ENCODE peak calls at places on chromosome 9, in nine cellular contexts. One of them, this sample, is unnamed. For H3K36me3, the result is how much of the 10 kb centered on the place peaks cover.

GRCh38 chr9:21777701-21778100 is 24.7 kb upstream of the MTAP start:
- DNase-seq in body of pancreas: no peak
- DNase-seq in tibial nerve: no peak
- DNase-seq in transverse colon: no peak
- DNase-seq in sigmoid colon: no peak
- DNase-seq in heart left ventricle: no peak
- DNase-seq in stomach: no peak
- DNase-seq in prostate gland: no peak
- DNase-seq in endothelial cell of umbilical vein: no peak
- DNase-seq in this sample: no peak

GRCh38 chr9:112241491-112241890 is 66.4 kb upstream of the SUSD1 start:
- DNase-seq in body of pancreas: no peak
- DNase-seq in tibial nerve: no peak
- DNase-seq in transverse colon: no peak
- DNase-seq in sigmoid colon: no peak
- DNase-seq in heart left ventricle: no peak
- DNase-seq in stomach: no peak
- DNase-seq in prostate gland: no peak
- DNase-seq in endothelial cell of umbilical vein: no peak
- DNase-seq in this sample: no peak

GRCh38 chr9:120386390-120387131 is 193.4 kb downstream of the CDK5RAP2 start:
- DNase-seq in body of pancreas: peak
- DNase-seq in tibial nerve: no peak
- DNase-seq in transverse colon: no peak
- DNase-seq in sigmoid colon: peak
- DNase-seq in heart left ventricle: no peak
- DNase-seq in stomach: peak
- DNase-seq in prostate gland: peak
- DNase-seq in endothelial cell of umbilical vein: peak
- DNase-seq in this sample: no peak

GRCh38 chr9:101628173-101628572 is 33.4 kb upstream of the PPP3R2 start:
- DNase-seq in body of pancreas: no peak
- DNase-seq in tibial nerve: no peak
- DNase-seq in transverse colon: no peak
- DNase-seq in sigmoid colon: no peak
- DNase-seq in heart left ventricle: no peak
- DNase-seq in stomach: no peak
- DNase-seq in prostate gland: no peak
- DNase-seq in endothelial cell of umbilical vein: no peak
- DNase-seq in this sample: no peak

GRCh38 chr9:122228906-122229837 is at the start of gene LHX6:
- DNase-seq in body of pancreas: no peak
- DNase-seq in tibial nerve: no peak
- DNase-seq in transverse colon: no peak
- DNase-seq in sigmoid colon: no peak
- DNase-seq in heart left ventricle: no peak
- DNase-seq in stomach: no peak
- DNase-seq in prostate gland: no peak
- DNase-seq in endothelial cell of umbilical vein: peak
- DNase-seq in this sample: no peak

GRCh38 chr9:106892632-106893031 is 29.7 kb downstream of the ZNF462 start:
- DNase-seq in body of pancreas: no peak
- DNase-seq in tibial nerve: no peak
- DNase-seq in transverse colon: peak
- DNase-seq in sigmoid colon: peak
- DNase-seq in heart left ventricle: peak
- DNase-seq in stomach: no peak
- DNase-seq in prostate gland: no peak
- DNase-seq in endothelial cell of umbilical vein: peak
- DNase-seq in this sample: no peak

GRCh38 chr9:97366889-97367288 is 45.0 kb upstream of the TDRD7 start:
- DNase-seq in body of pancreas: no peak
- DNase-seq in tibial nerve: no peak
- DNase-seq in transverse colon: no peak
- DNase-seq in sigmoid colon: no peak
- DNase-seq in heart left ventricle: no peak
- DNase-seq in stomach: no peak
- DNase-seq in prostate gland: no peak
- DNase-seq in endothelial cell of umbilical vein: no peak
- DNase-seq in this sample: no peak

GRCh38 chr9:135804588-135805421 is 102.5 kb downstream of the CAMSAP1 start:
- DNase-seq in body of pancreas: no peak
- DNase-seq in tibial nerve: no peak
- DNase-seq in transverse colon: no peak
- DNase-seq in sigmoid colon: no peak
- DNase-seq in heart left ventricle: no peak
- DNase-seq in stomach: no peak
- DNase-seq in prostate gland: no peak
- DNase-seq in endothelial cell of umbilical vein: no peak
- DNase-seq in this sample: no peak

GRCh38 chr9:112366591-112366990 is 13.3 kb upstream of the HSDL2 start:
- DNase-seq in body of pancreas: no peak
- DNase-seq in tibial nerve: no peak
- DNase-seq in transverse colon: no peak
- DNase-seq in sigmoid colon: no peak
- DNase-seq in heart left ventricle: no peak
- DNase-seq in stomach: no peak
- DNase-seq in prostate gland: no peak
- DNase-seq in endothelial cell of umbilical vein: no peak
- DNase-seq in this sample: no peak

GRCh38 chr9:135474915-135475314 is 4.7 kb upstream of the PPP1R26 start:
- DNase-seq in body of pancreas: no peak
- DNase-seq in tibial nerve: no peak
- DNase-seq in transverse colon: no peak
- DNase-seq in sigmoid colon: no peak
- DNase-seq in heart left ventricle: no peak
- DNase-seq in stomach: peak
- DNase-seq in prostate gland: no peak
- DNase-seq in endothelial cell of umbilical vein: peak
- DNase-seq in this sample: no peak

GRCh38 chr9:16915126-16915831 is 44.8 kb upstream of the BNC2 start:
- DNase-seq in body of pancreas: no peak
- DNase-seq in tibial nerve: no peak
- DNase-seq in transverse colon: no peak
- DNase-seq in sigmoid colon: no peak
- DNase-seq in heart left ventricle: no peak
- DNase-seq in stomach: no peak
- DNase-seq in prostate gland: no peak
- DNase-seq in endothelial cell of umbilical vein: no peak
- DNase-seq in this sample: no peak

DNA sequence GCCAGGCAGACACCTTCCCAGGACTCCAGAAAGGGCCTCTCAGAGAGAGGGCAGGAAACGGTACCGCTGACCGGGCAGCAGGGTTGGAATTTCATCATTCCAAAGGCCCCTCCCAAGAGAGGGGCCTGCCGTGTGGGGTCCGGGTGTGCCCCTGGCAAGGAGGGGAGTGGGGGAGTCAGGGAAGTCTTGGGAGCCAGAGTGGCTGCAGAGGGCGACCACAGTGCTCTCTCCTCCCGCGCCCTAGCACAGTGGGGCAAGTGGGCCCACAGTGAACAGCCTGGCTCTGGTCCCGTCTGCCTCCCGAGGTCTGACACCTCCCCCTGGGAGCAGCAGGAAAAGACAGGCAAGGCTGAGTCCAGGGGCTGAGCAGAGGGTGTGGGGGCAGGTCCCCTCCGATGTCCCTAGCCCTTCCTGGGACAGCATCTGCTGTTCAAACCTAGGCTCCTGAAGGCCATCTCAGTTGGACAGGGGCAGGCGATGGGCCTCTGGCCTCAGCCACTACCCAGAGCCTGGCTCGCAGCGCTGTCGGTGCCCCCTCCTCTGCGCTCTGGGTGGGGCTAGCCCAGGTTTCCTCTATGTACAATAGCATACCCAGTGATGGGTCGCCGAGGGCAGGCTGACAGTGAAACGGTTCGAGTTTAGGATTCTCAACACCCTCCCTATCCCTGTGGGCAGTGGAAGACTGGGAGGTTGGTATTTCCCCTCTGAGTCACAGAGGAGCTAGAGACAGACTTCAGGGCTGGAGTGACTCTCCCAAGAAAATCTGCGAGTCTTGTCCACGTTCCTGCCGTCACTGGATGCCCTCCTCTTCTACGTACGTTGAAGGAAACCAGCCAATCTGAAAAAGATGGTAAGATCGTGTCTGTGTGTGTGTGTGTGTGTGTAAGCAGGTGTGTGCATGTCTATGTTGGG is 25.4 kb upstream of the SARDH start:
- DNase-seq in body of pancreas: peak
- DNase-seq in tibial nerve: no peak
- DNase-seq in transverse colon: no peak
- DNase-seq in sigmoid colon: peak
- DNase-seq in heart left ventricle: peak
- DNase-seq in stomach: peak
- DNase-seq in prostate gland: no peak
- DNase-seq in endothelial cell of umbilical vein: peak
- DNase-seq in this sample: no peak
- H3K36me3 ChIP-seq in body of pancreas: under half
- H3K36me3 ChIP-seq in tibial nerve: half or more
- H3K36me3 ChIP-seq in transverse colon: under half
- H3K36me3 ChIP-seq in sigmoid colon: under half
- H3K36me3 ChIP-seq in heart left ventricle: under half
- H3K36me3 ChIP-seq in stomach: under half
- H3K36me3 ChIP-seq in prostate gland: under half
- H3K36me3 ChIP-seq in endothelial cell of umbilical vein: under half
- H3K36me3 ChIP-seq in this sample: under half

DNA sequence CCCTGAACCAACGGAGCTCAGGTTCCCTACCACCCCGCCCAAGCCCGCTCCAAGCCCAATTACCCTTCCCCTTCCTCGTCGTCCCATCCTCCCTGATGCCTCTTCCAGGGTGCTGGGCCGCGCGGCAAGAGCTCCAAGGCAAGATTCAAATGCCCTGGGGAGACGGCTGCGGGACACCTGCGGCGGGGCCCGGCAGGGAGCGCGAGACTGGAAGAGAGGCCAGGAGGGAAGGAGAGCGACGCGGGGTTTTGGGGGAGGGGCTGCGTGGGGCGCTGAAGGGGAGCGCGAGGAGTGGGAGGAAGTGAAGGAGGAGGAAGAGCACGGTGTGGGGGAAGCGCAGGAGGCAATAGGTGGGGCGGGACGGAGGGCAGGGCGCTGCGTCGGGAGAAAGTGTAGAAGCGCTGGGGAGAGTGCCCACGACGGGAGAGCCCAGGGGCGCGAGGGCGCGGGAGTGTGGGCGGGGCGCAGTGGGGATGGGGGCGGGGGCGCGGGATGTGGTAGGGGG is 975 bp upstream of the NXNL2 start:
- DNase-seq in body of pancreas: no peak
- DNase-seq in tibial nerve: no peak
- DNase-seq in transverse colon: peak
- DNase-seq in sigmoid colon: peak
- DNase-seq in heart left ventricle: no peak
- DNase-seq in stomach: peak
- DNase-seq in prostate gland: no peak
- DNase-seq in endothelial cell of umbilical vein: peak
- DNase-seq in this sample: no peak
- TF ChIP-seq POLR2A in body of pancreas: peak
- TF ChIP-seq POLR2A in tibial nerve: no peak
- TF ChIP-seq POLR2A in transverse colon: no peak
- TF ChIP-seq POLR2A in sigmoid colon: no peak
- TF ChIP-seq POLR2A in heart left ventricle: no peak
- TF ChIP-seq POLR2A in stomach: no peak
- TF ChIP-seq POLR2A in prostate gland: no peak
- TF ChIP-seq POLR2A in endothelial cell of umbilical vein: no peak
- TF ChIP-seq POLR2A in this sample: no peak

GRCh38 chr9:25716220-25716872 is 38.1 kb upstream of the TUSC1 start:
- DNase-seq in body of pancreas: peak
- DNase-seq in tibial nerve: no peak
- DNase-seq in transverse colon: peak
- DNase-seq in sigmoid colon: no peak
- DNase-seq in heart left ventricle: no peak
- DNase-seq in stomach: peak
- DNase-seq in prostate gland: peak
- DNase-seq in endothelial cell of umbilical vein: peak
- DNase-seq in this sample: no peak
- TF ChIP-seq CTCF in body of pancreas: peak
- TF ChIP-seq CTCF in tibial nerve: peak
- TF ChIP-seq CTCF in transverse colon: peak
- TF ChIP-seq CTCF in sigmoid colon: no peak
- TF ChIP-seq CTCF in heart left ventricle: peak
- TF ChIP-seq CTCF in stomach: peak
- TF ChIP-seq CTCF in prostate gland: peak
- TF ChIP-seq CTCF in endothelial cell of umbilical vein: peak
- TF ChIP-seq CTCF in this sample: peak

GRCh38 chr9:438961-439768 is 224.5 kb downstream of the DOCK8 start:
- DNase-seq in body of pancreas: no peak
- DNase-seq in tibial nerve: peak
- DNase-seq in transverse colon: no peak
- DNase-seq in sigmoid colon: peak
- DNase-seq in heart left ventricle: no peak
- DNase-seq in stomach: no peak
- DNase-seq in prostate gland: no peak
- DNase-seq in endothelial cell of umbilical vein: no peak
- DNase-seq in this sample: no peak

GRCh38 chr9:438066-438465 is 223.4 kb downstream of the DOCK8 start:
- DNase-seq in body of pancreas: no peak
- DNase-seq in tibial nerve: no peak
- DNase-seq in transverse colon: no peak
- DNase-seq in sigmoid colon: no peak
- DNase-seq in heart left ventricle: no peak
- DNase-seq in stomach: no peak
- DNase-seq in prostate gland: no peak
- DNase-seq in endothelial cell of umbilical vein: no peak
- DNase-seq in this sample: no peak

GRCh38 chr9:437066-438015 is 222.7 kb downstream of the DOCK8 start:
- DNase-seq in body of pancreas: no peak
- DNase-seq in tibial nerve: no peak
- DNase-seq in transverse colon: no peak
- DNase-seq in sigmoid colon: no peak
- DNase-seq in heart left ventricle: no peak
- DNase-seq in stomach: no peak
- DNase-seq in prostate gland: no peak
- DNase-seq in endothelial cell of umbilical vein: no peak
- DNase-seq in this sample: no peak

GRCh38 chr9:444528-444927 is 229.9 kb downstream of the DOCK8 start:
- DNase-seq in body of pancreas: no peak
- DNase-seq in tibial nerve: no peak
- DNase-seq in transverse colon: no peak
- DNase-seq in sigmoid colon: no peak
- DNase-seq in heart left ventricle: no peak
- DNase-seq in stomach: no peak
- DNase-seq in prostate gland: no peak
- DNase-seq in endothelial cell of umbilical vein: no peak
- DNase-seq in this sample: no peak

DNA sequence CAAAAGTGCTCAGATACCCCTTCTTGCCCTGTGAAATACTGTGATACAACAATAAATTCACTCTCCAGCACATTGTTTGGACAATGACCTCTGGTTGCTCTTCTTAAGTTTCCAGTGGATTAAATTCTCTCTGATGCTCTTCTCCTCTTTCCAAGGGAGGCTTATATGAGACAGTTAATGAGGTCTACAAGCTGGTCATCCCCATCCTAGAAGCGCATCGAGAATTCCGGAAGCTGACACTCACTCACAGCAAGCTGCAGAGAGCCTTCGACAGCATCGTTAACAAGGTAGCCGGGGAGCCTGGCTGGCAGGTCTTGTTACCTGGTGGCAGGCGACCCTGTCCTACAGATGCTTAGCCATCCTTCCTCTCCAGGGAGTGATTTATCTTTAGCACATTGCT is 226.5 kb downstream of the DOCK8 start:
- DNase-seq in body of pancreas: no peak
- DNase-seq in tibial nerve: no peak
- DNase-seq in transverse colon: no peak
- DNase-seq in sigmoid colon: no peak
- DNase-seq in heart left ventricle: no peak
- DNase-seq in stomach: no peak
- DNase-seq in prostate gland: no peak
- DNase-seq in endothelial cell of umbilical vein: no peak
- DNase-seq in this sample: no peak
- H3K36me3 ChIP-seq in body of pancreas: under half
- H3K36me3 ChIP-seq in tibial nerve: under half
- H3K36me3 ChIP-seq in transverse colon: under half
- H3K36me3 ChIP-seq in sigmoid colon: under half
- H3K36me3 ChIP-seq in heart left ventricle: under half
- H3K36me3 ChIP-seq in stomach: under half
- H3K36me3 ChIP-seq in prostate gland: under half
- H3K36me3 ChIP-seq in endothelial cell of umbilical vein: under half
- H3K36me3 ChIP-seq in this sample: under half

This sample was measured in esophagus squamous epithelium.